ENCODE peak calls at places on chromosomes 16 and 17, in five cellular contexts. One of them, this sample, is unnamed.

GRCh38 chr17:74274060-74274702 is at the start of gene DNAI2:
- DNase-seq in breast epithelium: no peak
- DNase-seq in brain pericyte: no peak
- DNase-seq in frontal cortex: no peak
- DNase-seq in mesendoderm: peak
- DNase-seq in this sample: no peak

GRCh38 chr17:65850486-65850885 is 289.0 kb upstream of the AXIN2 start:
- DNase-seq in brain pericyte: no peak
- DNase-seq in mesendoderm: no peak
- DNase-seq in frontal cortex: no peak
- DNase-seq in breast epithelium: no peak
- DNase-seq in this sample: no peak

GRCh38 chr17:69492410-69493071 is 78.0 kb downstream of the MAP2K6 start:
- DNase-seq in frontal cortex: no peak
- DNase-seq in mesendoderm: peak
- DNase-seq in breast epithelium: no peak
- DNase-seq in brain pericyte: no peak
- DNase-seq in this sample: no peak

GRCh38 chr16:13767215-13767614 is 152.7 kb upstream of the ERCC4 start:
- DNase-seq in mesendoderm: peak
- DNase-seq in frontal cortex: no peak
- DNase-seq in brain pericyte: no peak
- DNase-seq in breast epithelium: no peak
- DNase-seq in this sample: no peak

GRCh38 chr17:10631048-10631700 is 25.9 kb downstream of the MYH3 start:
- DNase-seq in brain pericyte: no peak
- DNase-seq in breast epithelium: no peak
- DNase-seq in mesendoderm: peak
- DNase-seq in frontal cortex: no peak
- DNase-seq in this sample: peak

GRCh38 chr17:29590979-29591736 is 1.7 kb upstream of the GIT1 start:
- DNase-seq in frontal cortex: peak
- DNase-seq in mesendoderm: peak
- DNase-seq in breast epithelium: no peak
- DNase-seq in brain pericyte: no peak
- DNase-seq in this sample: peak

GRCh38 chr16:19696961-19697360 is 21.1 kb downstream of the KNOP1 start:
- DNase-seq in frontal cortex: no peak
- DNase-seq in mesendoderm: no peak
- DNase-seq in brain pericyte: no peak
- DNase-seq in breast epithelium: no peak
- DNase-seq in this sample: no peak

GRCh38 chr17:82737981-82738877 is 2.8 kb downstream of the FN3K start:
- DNase-seq in frontal cortex: peak
- DNase-seq in brain pericyte: no peak
- DNase-seq in mesendoderm: no peak
- DNase-seq in breast epithelium: no peak
- DNase-seq in this sample: no peak

GRCh38 chr16:88941933-88942909 is 34.8 kb downstream of the CBFA2T3 start:
- DNase-seq in breast epithelium: no peak
- DNase-seq in brain pericyte: no peak
- DNase-seq in frontal cortex: peak
- DNase-seq in mesendoderm: peak
- DNase-seq in this sample: peak

GRCh38 chr17:64599187-64599676 is 62.9 kb downstream of the SMURF2 start:
- DNase-seq in brain pericyte: no peak
- DNase-seq in breast epithelium: no peak
- DNase-seq in mesendoderm: no peak
- DNase-seq in frontal cortex: no peak
- DNase-seq in this sample: peak

GRCh38 chr17:44663095-44663494 is 6.8 kb downstream of the MEIOC start:
- DNase-seq in frontal cortex: no peak
- DNase-seq in breast epithelium: no peak
- DNase-seq in mesendoderm: no peak
- DNase-seq in brain pericyte: no peak
- DNase-seq in this sample: no peak

GRCh38 chr16:20382202-20382948 is 22.2 kb downstream of the PDILT start:
- DNase-seq in frontal cortex: no peak
- DNase-seq in brain pericyte: no peak
- DNase-seq in breast epithelium: no peak
- DNase-seq in mesendoderm: no peak
- DNase-seq in this sample: no peak